ENCODE peak calls at places on chromosomes 16 and 17, in four cellular contexts. T is WTC11, J is K562, I is HepG2. W is an unnamed sample.

GRCh38 chr17:61284174-61284573 is 115.5 kb upstream of the TBX2 start:
- DNase-seq in I (no peak), T (no peak), J (no peak), W (no peak)

GRCh38 chr17:79085154-79085920 is 10.7 kb downstream of the ENGASE start:
- DNase-seq in T (no peak), I (no peak), J (no peak), W (no peak)

GRCh38 chr17:63445571-63446217 is 412 bp downstream of the CYB561 start:
- DNase-seq in J (peak; percentile 60), T (peak; percentile 76), I (no peak), W (peak; percentile 94)

GRCh38 chr17:42950044-42950783 is 14.0 kb downstream of the AARSD1 start:
- DNase-seq in I (no peak), J (no peak), T (no peak), W (no peak)

GRCh38 chr16:86077243-86077940 is 178.4 kb downstream of the IRF8 start:
- DNase-seq in T (no peak), J (no peak), I (no peak), W (no peak)

GRCh38 chr17:72244942-72245341 is 124.1 kb downstream of the SOX9 start:
- DNase-seq in T (no peak), J (no peak), I (no peak), W (no peak)

GRCh38 chr16:58733248-58733670 is 857 bp downstream of the GOT2 start:
- DNase-seq in I (peak; percentile 26), J (no peak), T (no peak), W (peak; percentile 34)

GRCh38 chr17:31314788-31315105 is 893 bp upstream of the EVI2B start:
- DNase-seq in I (no peak), T (no peak), J (no peak), W (no peak)

GRCh38 chr17:74960739-74961342 is 11.7 kb downstream of the HID1 start:
- DNase-seq in T (peak; percentile 82), I (peak; percentile 83), J (peak; percentile 92), W (no peak)

GRCh38 chr16:79212114-79212791 is 388.3 kb downstream of the MAF start:
- DNase-seq in I (no peak), J (no peak), T (no peak), W (no peak)

GRCh38 chr17:31256936-31257335 is 40.1 kb downstream of the OMG start:
- DNase-seq in J (no peak), T (no peak), I (no peak), W (no peak)

GRCh38 chr17:1153795-1154546 is 25.8 kb downstream of the ABR start:
- DNase-seq in I (peak; percentile 16), T (peak; percentile 75), J (no peak), W (peak; percentile 93)

GRCh38 chr16:14485131-14485551 is 144.9 kb downstream of the PARN start:
- DNase-seq in J (no peak), I (peak; percentile 70), T (no peak), W (no peak)

GRCh38 chr16:19595043-19595767 is 39.7 kb downstream of the VPS35L start:
- DNase-seq in J (no peak), T (no peak), I (no peak), W (peak; percentile 10)

GRCh38 chr17:76271669-76272540 is 6.8 kb downstream of the UBALD2 start:
- DNase-seq in I (no peak), T (peak; percentile 45), J (peak; percentile 37), W (peak; percentile 58)

GRCh38 chr16:57834936-57835335 is 32.6 kb upstream of the KIFC3 start:
- DNase-seq in T (no peak), I (no peak), J (no peak), W (no peak)

GRCh38 chr16:85123891-85124635 is 11.8 kb upstream of the CIBAR2 start:
- DNase-seq in I (no peak), J (no peak), T (peak; percentile 29), W (no peak)

GRCh38 chr17:79071161-79071560 is 3.5 kb upstream of the ENGASE start:
- DNase-seq in I (no peak), J (no peak), T (no peak), W (no peak)

GRCh38 chr16:24700549-24701392 is 28.7 kb upstream of the TNRC6A start:
- DNase-seq in T (no peak), J (no peak), I (peak; percentile 60), W (peak; percentile 28)

GRCh38 chr16:24070851-24071250 is 185.3 kb upstream of the CACNG3 start:
- DNase-seq in T (peak; percentile 70), I (peak; percentile 29), J (peak; percentile 79), W (peak; percentile 67)

DNA sequence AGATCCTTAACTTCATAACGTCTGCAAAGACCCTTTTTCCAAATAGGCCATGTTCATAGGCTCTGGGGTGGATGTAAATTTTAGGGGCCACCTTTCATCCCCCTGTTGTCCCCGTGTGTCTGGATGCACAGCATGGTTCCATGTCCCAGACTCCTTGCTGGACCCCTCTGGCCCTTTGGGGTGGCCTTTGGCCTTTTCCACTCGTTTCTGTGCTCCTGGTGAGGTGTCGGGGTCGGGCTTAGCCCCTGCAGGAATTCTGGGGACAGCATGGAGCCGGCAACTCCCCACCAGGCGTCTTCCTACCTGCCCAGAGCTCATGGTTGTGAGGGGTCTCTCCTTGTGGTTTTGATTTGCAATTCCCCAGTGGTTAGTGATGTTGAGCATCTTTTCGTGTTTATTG is 183.5 kb downstream of the SEC14L1 start:
- DNase-seq in J (no peak), T (peak; percentile 6), I (no peak), W (peak; percentile 24)
- TF ChIP-seq FOXJ3 in J (no peak), T (no peak), I (no peak), W (no peak)

DNA sequence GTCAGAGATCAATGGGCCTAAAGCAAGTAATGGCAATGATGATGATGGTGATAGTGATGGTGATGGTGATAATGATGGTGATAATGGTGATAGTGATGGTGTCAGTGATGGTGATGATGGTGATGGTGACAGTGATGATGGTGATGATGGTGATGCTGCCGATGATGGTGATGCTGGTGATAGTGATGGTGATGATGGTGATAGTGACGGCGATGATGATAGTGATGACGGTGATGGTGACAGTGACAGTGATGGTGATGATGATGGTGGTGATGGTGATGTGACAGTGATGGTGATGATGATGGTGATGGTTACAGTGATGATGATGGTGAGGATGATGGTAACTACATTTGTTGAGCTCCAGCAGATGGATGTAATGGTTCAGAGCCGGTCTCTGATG is 30.8 kb upstream of the OR4D1 start:
- DNase-seq in J (no peak), I (no peak), T (no peak), W (no peak)
- TF ChIP-seq FOXJ3 in J (no peak), I (no peak), T (no peak), W (no peak)

DNA sequence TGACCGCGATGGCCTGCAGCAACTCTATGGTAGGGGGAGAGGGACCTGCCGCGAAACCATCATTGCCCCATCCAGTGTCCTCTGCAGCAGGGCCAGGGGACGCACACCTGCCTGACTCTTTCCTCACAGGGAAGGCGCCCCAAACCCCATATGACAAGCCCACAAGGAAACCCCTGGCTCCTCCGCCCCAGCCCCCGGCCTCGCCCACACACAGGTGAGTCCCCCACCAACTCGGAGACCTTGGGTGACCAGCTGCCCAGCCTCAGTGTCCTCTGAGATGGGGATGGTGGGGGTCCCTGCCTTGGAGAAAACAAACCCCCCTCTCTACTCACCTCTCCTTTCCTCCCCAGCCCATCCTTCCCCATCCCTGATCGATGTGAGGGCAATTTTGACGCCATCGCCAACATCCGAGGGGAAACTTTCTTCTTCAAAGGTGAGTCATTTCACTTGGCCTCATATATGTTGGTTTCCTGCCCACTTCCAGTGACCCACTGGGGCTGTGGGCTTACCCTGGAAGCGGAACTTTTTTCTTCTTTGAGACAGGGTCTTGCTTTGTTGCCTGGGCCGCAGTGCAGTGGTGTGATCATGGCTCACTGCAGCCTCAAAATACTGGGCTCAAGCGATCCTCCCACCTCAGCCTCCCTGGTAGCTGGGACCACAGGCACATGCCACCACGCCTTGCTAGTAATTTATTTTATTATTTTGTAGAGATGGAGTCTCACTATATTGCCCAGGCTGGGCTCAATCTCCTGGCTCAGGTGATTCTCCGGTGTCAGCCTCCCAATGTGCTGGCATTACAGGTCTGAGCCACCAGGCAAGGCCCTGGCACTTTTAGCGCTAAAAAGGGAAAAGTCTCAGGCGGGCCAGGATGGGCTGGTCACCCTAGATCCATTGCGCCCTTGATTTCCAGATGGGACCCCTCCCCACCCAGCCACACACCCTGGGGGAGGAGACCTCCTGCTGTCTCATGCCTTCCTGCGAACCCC is 8.0 kb upstream of the IL32 start:
- DNase-seq in T (no peak), I (no peak), J (no peak), W (no peak)
- TF ChIP-seq FOXJ3 in T (no peak), I (no peak), J (no peak), W (no peak)

DNA sequence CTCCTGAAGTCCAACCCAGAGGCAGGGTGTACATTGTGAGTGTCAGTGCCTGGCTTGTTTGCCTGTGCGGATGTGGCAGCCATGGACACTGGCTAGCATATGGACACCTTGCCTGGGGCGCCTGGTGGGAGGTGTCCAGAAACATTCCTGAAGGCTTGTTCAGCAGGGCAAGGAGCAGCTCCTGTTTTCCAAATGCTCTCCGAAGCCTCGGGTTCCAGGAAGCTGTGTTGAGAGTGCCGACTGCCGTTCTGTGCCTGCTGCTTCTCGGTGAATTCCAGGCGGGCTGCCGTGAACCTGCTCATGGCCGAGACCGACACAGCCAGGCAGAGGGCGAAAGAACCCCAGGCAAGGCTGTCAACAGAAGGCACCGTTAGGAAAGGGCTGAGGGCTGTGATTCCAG is 10.9 kb upstream of the DHRS7C start:
- DNase-seq in I (no peak), J (no peak), T (peak; percentile 12), W (no peak)
- TF ChIP-seq FOXJ3 in I (no peak), J (no peak), T (no peak), W (no peak)

GRCh38 chr17:34822007-34822737 is 139.1 kb downstream of the CCT6B start:
- DNase-seq in I (no peak), J (no peak), T (no peak), W (peak; percentile 33)
- TF ChIP-seq FOXJ3 in I (no peak), J (no peak), T (no peak), W (no peak)